ENCODE peak calls at places on chromosomes 4 and X, in six cellular contexts. F is GM23338, N is heart right ventricle, E is psoas muscle, T is left lung, K is ascending aorta. C is an unnamed sample.

GRCh38 chr4:184400375-184400870 is 73.9 kb downstream of the IRF2 start:
- DNase-seq in F (no peak), N (no peak), E (peak), T (no peak), K (no peak), C (no peak)

GRCh38 chr4:121221608-121222007 is 57.5 kb upstream of the TNIP3 start:
- DNase-seq in F (no peak), N (no peak), E (no peak), T (no peak), K (no peak), C (no peak)

GRCh38 chrX:131763674-131764073 is 219.8 kb downstream of the OR13H1 start:
- DNase-seq in F (no peak), N (no peak), E (peak), T (peak), K (peak), C (peak)

GRCh38 chr4:123349401-123350190 is 47.0 kb upstream of the SPRY1 start:
- DNase-seq in F (no peak), N (no peak), E (no peak), T (no peak), K (no peak), C (no peak)

GRCh38 chr4:119570401-119570800 is 58.2 kb downstream of the PDE5A start:
- DNase-seq in F (no peak), N (no peak), E (no peak), T (no peak), K (no peak), C (no peak)

GRCh38 chr4:152310223-152310622 is 225.7 kb downstream of the FBXW7 start:
- DNase-seq in F (peak), N (no peak), E (no peak), T (no peak), K (no peak), C (no peak)

GRCh38 chr4:3408793-3409330 is 32.9 kb upstream of the HGFAC start:
- DNase-seq in F (no peak), N (no peak), E (peak), T (no peak), K (no peak), C (no peak)

GRCh38 chrX:76064825-76065224 is 108.0 kb upstream of the PBDC1 start:
- DNase-seq in F (no peak), N (no peak), E (no peak), T (no peak), K (no peak), C (no peak)

GRCh38 chr4:101089168-101089567 is 258.2 kb downstream of the PPP3CA start:
- DNase-seq in F (no peak), N (no peak), E (no peak), T (no peak), K (no peak), C (no peak)

GRCh38 chrX:17560385-17560784 is 176.9 kb upstream of the SCML1 start:
- DNase-seq in F (no peak), N (no peak), E (no peak), T (no peak), K (no peak), C (no peak)

GRCh38 chr4:92121099-92121498 is 182.7 kb upstream of the GRID2 start:
- DNase-seq in F (no peak), N (no peak), E (no peak), T (no peak), K (no peak), C (no peak)

GRCh38 chr4:84690481-84690880 is 107.6 kb downstream of the CDS1 start:
- DNase-seq in F (no peak), N (no peak), E (no peak), T (no peak), K (no peak), C (no peak)

GRCh38 chr4:168981460-168981859 is 28.6 kb downstream of the CBR4 start:
- DNase-seq in F (no peak), N (no peak), E (no peak), T (no peak), K (no peak), C (no peak)

GRCh38 chr4:150679767-150680088 is 97.8 kb downstream of the MAB21L2 start:
- DNase-seq in F (no peak), N (no peak), E (no peak), T (no peak), K (no peak), C (no peak)

GRCh38 chrX:1870421-1870820 is 255.6 kb downstream of the ASMT start:
- DNase-seq in F (no peak), N (no peak), E (no peak), T (no peak), K (no peak), C (no peak)

DNA sequence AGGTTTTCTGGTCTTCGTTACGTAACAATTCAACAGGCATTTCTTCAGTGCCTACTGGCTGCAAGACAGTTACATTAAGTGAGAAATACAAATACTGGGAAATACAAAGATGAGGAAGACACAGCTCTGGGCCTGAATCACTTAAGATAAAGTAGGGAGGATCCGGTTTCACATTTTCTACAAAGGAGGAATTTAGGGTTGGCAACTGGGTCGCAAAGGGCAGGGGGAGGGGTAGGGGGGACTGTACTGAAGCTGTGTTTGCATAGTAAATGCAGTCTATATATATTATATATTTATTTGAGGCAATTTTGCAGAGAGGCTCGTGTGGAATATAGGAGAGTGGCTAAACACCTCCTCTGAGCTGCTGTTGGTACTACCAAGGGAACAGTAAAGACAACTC is 107.4 kb downstream of the MAML3 start:
- DNase-seq in F (peak), N (no peak), E (no peak), T (no peak), K (no peak), C (no peak)
- H3K27ac ChIP-seq in F (peak), N (no peak), E (peak), T (peak), K (peak), C (peak)

GRCh38 chr4:134650461-134650860 is 448.9 kb upstream of the PABPC4L start:
- DNase-seq in F (no peak), N (no peak), E (no peak), T (no peak), K (no peak), C (no peak)
- TF ChIP-seq CTCF in F (no peak), N (no peak), E (no peak), T (no peak), K (no peak), C (no peak)

GRCh38 chrX:10109695-10110094 is 47.1 kb upstream of the CLCN4 start:
- DNase-seq in F (no peak), N (peak), E (no peak), T (no peak), K (no peak), C (no peak)

GRCh38 chrX:10111364-10112148 is 45.2 kb upstream of the CLCN4 start:
- DNase-seq in F (no peak), N (no peak), E (no peak), T (no peak), K (no peak), C (no peak)

GRCh38 chrX:10112510-10112909 is 44.3 kb upstream of the CLCN4 start:
- DNase-seq in F (no peak), N (no peak), E (no peak), T (no peak), K (no peak), C (no peak)

GRCh38 chrX:10110316-10110932 is 46.4 kb upstream of the CLCN4 start:
- DNase-seq in F (no peak), N (no peak), E (no peak), T (no peak), K (no peak), C (no peak)

GRCh38 chrX:10110984-10111363 is 45.8 kb upstream of the CLCN4 start:
- DNase-seq in F (no peak), N (no peak), E (no peak), T (no peak), K (no peak), C (no peak)
- H3K4me3 ChIP-seq in F (no peak), N (no peak), E (no peak), T (no peak), K (no peak), C (no peak)

DNA sequence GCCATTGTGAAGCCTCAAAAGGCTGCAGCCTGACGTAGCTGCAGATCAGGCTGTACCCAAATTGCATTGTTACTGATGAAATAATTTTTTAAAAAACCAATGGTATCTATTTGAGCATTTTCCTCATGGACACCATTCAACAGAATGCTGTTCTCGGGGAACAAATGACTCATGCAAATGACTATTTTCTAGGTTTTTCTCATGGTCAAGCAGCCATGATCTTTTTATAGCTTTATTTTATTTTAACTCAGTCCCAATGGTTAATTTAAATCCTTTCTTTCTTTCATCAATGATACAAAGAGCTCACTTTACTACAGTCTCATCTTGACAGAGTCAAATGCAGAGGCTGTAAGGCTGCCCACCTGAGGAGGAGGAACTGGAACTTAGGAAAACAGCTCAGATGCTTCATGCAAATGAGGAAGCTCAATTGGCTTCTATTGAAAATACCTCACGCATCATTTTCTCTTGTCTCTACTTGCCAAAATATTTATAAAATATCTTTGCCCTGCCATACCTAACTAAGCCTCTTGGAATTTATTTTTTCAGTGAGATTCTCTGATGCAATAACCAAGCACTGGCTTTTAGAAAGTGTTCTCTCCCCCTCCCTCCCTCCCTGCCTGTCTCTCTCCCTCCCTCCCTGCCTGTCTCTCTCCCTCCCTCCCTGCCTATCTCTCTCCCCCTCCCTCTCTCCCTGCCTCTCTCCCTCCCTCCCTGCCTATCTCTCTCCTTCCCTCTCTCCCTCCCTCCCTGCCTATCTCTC is 81.0 kb downstream of the SORBS2 start:
- DNase-seq in F (no peak), N (no peak), E (no peak), T (no peak), K (no peak), C (no peak)
- H3K27ac ChIP-seq in F (no peak), N (peak), E (no peak), T (no peak), K (peak), C (peak)

GRCh38 chr4:26468283-26468949 is 21.9 kb downstream of the CCKAR start:
- DNase-seq in F (no peak), N (no peak), E (no peak), T (no peak), K (no peak), C (peak)

GRCh38 chr4:26467724-26468123 is 22.6 kb downstream of the CCKAR start:
- DNase-seq in F (no peak), N (no peak), E (no peak), T (no peak), K (no peak), C (no peak)

GRCh38 chr4:26466871-26467270 is 23.4 kb downstream of the CCKAR start:
- DNase-seq in F (no peak), N (no peak), E (no peak), T (no peak), K (no peak), C (peak)

GRCh38 chr4:26464420-26465095 is 25.7 kb downstream of the CCKAR start:
- DNase-seq in F (no peak), N (no peak), E (no peak), T (no peak), K (no peak), C (peak)

GRCh38 chr4:26468977-26469376 is 21.3 kb downstream of the CCKAR start:
- DNase-seq in F (no peak), N (no peak), E (no peak), T (no peak), K (no peak), C (no peak)
- TF ChIP-seq CTCF in F (no peak), N (no peak), E (no peak), T (no peak), K (no peak), C (no peak)

GRCh38 chrX:34584781-34585180 is 72.3 kb downstream of the TMEM47 start:
- DNase-seq in F (no peak), N (no peak), E (no peak), T (no peak), K (no peak), C (no peak)
- H3K4me3 ChIP-seq in F (no peak), N (no peak), E (no peak), T (no peak), K (no peak), C (no peak)

DNA sequence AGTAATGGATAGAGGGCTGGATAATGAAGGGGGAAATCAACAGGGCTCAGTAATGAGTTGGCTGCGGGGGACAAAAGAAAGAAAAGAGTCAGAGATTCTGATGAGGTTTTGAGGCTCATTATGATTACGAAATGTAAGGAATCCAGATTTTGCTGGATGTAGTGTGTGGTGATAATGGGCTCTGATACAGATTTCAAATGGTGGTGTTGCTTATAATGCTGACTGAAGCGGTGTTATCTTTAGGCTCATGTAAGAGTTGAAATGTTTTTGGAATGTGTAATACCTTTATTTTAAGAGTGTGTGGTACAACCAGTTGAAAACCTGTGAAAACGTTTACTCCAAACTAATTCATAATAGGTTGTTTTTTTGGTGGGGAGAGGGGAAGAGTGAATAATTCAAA is 39.2 kb upstream of the TENM3 start:
- DNase-seq in F (no peak), N (no peak), E (no peak), T (no peak), K (no peak), C (no peak)
- H3K27ac ChIP-seq in F (no peak), N (no peak), E (no peak), T (no peak), K (no peak), C (no peak)

DNA sequence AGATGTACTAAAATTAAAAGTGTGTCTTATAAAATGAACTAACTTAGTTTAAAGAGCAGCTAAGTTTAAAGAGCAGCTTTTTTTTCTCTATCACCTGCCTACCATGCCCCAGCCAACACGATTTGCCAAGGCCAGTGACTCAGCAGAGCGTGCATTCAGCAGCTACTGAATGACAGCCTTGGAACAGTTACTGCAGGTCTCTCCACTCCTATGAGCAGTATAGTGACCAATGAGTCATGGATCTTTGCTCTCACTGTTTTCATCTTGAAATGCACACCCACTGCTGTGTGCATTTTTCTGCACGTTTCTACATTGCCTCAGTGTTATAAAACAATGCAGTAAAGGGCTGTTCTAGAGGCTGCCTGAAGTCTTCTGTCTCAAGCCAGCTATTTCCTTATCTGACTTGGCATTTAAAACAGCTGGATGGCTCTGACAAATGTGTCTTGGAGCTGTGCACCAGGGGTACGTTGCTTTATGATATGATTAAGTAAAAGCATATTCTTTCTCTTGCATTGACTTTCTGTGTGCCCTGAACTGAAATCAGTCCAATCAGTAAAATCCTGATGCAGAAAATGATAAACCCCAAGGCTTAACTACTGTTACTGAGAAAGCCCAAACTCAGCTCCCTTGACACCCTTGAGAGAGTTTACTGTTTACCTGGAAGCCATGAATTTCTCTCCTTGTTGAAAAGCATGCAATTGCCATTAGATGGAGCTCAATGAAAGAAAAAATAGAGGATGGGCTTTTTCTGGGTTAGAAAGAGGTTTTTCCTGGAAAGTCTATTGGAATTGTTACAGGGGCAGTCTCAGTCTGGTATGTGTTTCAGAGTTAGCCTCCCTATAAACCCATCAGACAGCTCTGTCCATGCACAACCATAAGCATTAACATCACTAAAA is 66.2 kb upstream of the C4orf54 start:
- DNase-seq in F (no peak), N (peak), E (peak), T (peak), K (peak), C (no peak)
- TF ChIP-seq CTCF in F (no peak), N (no peak), E (no peak), T (no peak), K (no peak), C (no peak)